ENCODE peak calls at places on chromosomes 2 and 18, in five cellular contexts. N, A, E, F and Y are unnamed samples.

GRCh38 chr2:159614534-159615186 is 1.7 kb downstream of the BAZ2B start:
- DNase-seq in N (no peak), A (no peak), E (no peak), F (no peak), Y (no peak)

GRCh38 chr2:132662742-132663141 is 7.3 kb downstream of the LYPD1 start:
- DNase-seq in N (no peak), A (no peak), E (no peak), F (peak), Y (no peak)

GRCh38 chr2:167048829-167049228 is 160.5 kb downstream of the XIRP2 start:
- DNase-seq in N (no peak), A (no peak), E (no peak), F (no peak), Y (peak)

GRCh38 chr2:241868661-241869081 is 858 bp upstream of the RTP5 start:
- DNase-seq in N (no peak), A (peak), E (peak), F (no peak), Y (no peak)

GRCh38 chr18:48897531-48897930 is 53.2 kb downstream of the SMAD7 start:
- DNase-seq in N (peak), A (no peak), E (no peak), F (peak), Y (no peak)

GRCh38 chr2:25586726-25587144 is 86.6 kb downstream of the DTNB start:
- DNase-seq in N (peak), A (no peak), E (no peak), F (no peak), Y (peak)

GRCh38 chr2:50395510-50396300 is 636.2 kb downstream of the NRXN1 start:
- DNase-seq in N (no peak), A (no peak), E (no peak), F (no peak), Y (no peak)

GRCh38 chr2:234075521-234075915 is 25.0 kb downstream of the SPP2 start:
- DNase-seq in N (no peak), A (no peak), E (no peak), F (no peak), Y (no peak)

GRCh38 chr2:57444731-57445414 is 601.7 kb upstream of the VRK2 start:
- DNase-seq in N (peak), A (no peak), E (no peak), F (no peak), Y (peak)

GRCh38 chr2:48220463-48220862 is 309.5 kb upstream of the STON1 start:
- DNase-seq in N (no peak), A (no peak), E (no peak), F (no peak), Y (no peak)

DNA sequence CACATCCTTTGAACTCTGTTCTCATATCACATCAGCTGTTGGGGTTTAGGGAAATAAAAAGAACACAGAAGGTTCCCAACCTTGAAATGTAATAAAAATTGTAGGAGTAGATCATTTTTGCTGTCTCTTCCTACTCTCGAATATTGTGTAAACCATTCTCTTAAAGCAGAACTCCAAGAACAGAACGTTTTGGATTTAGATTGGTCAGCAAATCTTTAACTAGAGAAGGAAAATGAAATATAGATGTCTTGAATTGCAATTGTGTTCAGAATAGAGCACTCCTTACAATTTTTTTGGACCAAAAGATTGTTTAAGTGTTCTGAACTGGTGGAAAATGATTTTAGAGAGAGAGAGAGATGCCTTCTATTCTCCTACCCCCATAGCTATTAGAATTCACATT is 23.9 kb upstream of the THSD7B start:
- DNase-seq in N (no peak), A (no peak), E (no peak), F (no peak), Y (no peak)
- TF ChIP-seq CTCF in N (no peak), A (no peak), E (no peak), F (no peak), Y (no peak)

DNA sequence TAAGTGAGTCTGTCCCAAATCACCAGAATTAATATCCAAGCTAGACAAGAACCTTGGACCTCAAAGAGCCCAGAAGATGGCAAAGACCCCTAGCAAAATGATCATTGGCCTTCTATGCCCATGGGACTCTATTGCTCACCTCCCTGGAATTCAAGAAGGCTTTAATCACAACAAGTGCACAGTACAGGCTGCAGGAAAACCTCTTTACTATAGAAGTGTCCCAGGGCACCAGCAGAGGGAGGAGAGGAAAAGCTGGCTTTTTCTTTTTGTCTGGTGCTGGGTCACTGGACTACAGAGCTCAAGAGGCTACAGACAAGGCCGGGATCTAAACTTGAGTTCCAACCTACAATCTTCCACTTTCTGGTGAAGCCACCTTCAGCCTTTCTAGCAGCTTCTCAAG is 88.3 kb upstream of the PPP1CB start:
- DNase-seq in N (peak), A (no peak), E (no peak), F (peak), Y (peak)
- TF ChIP-seq CTCF in N (peak), A (peak), E (no peak), F (peak), Y (no peak)

DNA sequence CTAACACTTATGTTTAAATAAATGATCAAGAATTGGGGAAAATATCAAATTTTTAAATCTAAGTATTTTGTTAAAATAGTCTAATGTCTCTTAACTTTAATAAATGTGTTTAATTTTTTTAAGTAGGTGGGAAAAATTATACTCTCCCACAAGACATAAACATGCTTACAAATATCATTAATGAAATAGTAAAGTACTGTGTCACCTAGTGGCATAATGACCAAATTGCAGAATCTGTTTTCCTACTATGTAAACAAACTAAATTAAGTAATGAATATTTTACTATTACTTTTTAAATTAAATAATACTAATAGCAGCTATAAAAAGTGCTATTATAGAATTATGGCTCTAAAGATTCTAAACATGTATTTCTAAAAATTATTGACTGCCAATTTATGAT is 52.0 kb upstream of the CHAC2 start:
- DNase-seq in N (peak), A (no peak), E (no peak), F (peak), Y (peak)
- TF ChIP-seq CTCF in N (peak), A (peak), E (no peak), F (no peak), Y (peak)

DNA sequence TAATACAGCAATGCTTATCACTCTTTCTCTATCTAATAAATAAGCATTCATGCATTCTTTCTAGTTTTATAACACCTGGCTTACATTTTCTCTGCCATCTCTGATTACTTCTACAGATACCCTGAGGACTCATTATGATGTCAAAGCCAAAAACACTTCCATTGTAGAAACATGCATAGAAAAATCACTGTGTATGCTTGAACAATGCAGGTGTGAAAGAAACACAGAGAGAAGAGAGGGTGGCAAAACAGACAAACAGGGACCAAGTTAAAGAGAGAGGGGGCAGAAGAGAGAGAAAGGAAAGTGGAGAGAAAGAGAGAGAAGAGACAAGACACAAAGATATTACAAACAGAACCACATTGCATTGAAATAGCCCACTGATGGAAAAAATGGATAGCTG is 4.4 kb downstream of the MYT1L start:
- DNase-seq in N (no peak), A (no peak), E (no peak), F (no peak), Y (no peak)
- TF ChIP-seq CTCF in N (no peak), A (no peak), E (no peak), F (no peak), Y (no peak)

GRCh38 chr2:203664029-203664755 is 42.2 kb upstream of the CD28 start:
- DNase-seq in N (no peak), A (no peak), E (no peak), F (no peak), Y (no peak)

GRCh38 chr2:203659650-203660049 is 46.8 kb upstream of the CD28 start:
- DNase-seq in N (no peak), A (no peak), E (peak), F (no peak), Y (no peak)

GRCh38 chr2:203660465-203660864 is 46.0 kb upstream of the CD28 start:
- DNase-seq in N (no peak), A (no peak), E (no peak), F (no peak), Y (no peak)

GRCh38 chr2:203661509-203661908 is 44.9 kb upstream of the CD28 start:
- DNase-seq in N (no peak), A (no peak), E (no peak), F (no peak), Y (no peak)

GRCh38 chr2:203662963-203663362 is 43.5 kb upstream of the CD28 start:
- DNase-seq in N (no peak), A (no peak), E (no peak), F (no peak), Y (no peak)
- TF ChIP-seq CTCF in N (no peak), A (no peak), E (no peak), F (no peak), Y (no peak)

DNA sequence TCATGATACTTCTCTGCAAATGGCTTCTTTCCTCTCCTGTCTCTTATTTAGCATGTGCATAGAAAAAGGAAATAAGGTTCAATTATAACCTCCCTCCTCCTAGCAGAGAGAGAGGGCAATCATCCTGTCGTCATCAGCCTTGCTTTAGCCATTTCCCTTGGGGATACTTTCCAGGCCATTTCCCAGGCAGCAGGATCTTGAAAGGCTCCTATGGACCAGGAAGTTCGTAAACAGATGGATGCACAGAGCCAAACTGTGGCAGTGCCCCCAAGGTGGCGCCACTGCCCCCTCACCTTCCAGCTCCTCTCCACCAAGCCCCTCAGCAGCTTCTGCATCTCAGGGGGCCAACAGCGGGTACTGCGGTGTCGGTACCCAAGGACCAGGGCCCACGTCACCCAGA is 157.4 kb downstream of the DTNA start:
- DNase-seq in N (peak), A (no peak), E (no peak), F (no peak), Y (no peak)
- TF ChIP-seq CTCF in N (peak), A (peak), E (no peak), F (peak), Y (peak)

GRCh38 chr2:96757477-96757860 is 3.2 kb upstream of the CNNM4 start:
- DNase-seq in N (no peak), A (no peak), E (no peak), F (no peak), Y (no peak)

GRCh38 chr2:96754317-96754716 is 6.4 kb upstream of the CNNM4 start:
- DNase-seq in N (no peak), A (no peak), E (no peak), F (no peak), Y (no peak)

GRCh38 chr2:96758987-96759386 is 1.7 kb upstream of the CNNM4 start:
- DNase-seq in N (no peak), A (no peak), E (no peak), F (no peak), Y (no peak)

GRCh38 chr2:96759548-96759947 is 1.2 kb upstream of the CNNM4 start:
- DNase-seq in N (no peak), A (no peak), E (no peak), F (no peak), Y (no peak)

DNA sequence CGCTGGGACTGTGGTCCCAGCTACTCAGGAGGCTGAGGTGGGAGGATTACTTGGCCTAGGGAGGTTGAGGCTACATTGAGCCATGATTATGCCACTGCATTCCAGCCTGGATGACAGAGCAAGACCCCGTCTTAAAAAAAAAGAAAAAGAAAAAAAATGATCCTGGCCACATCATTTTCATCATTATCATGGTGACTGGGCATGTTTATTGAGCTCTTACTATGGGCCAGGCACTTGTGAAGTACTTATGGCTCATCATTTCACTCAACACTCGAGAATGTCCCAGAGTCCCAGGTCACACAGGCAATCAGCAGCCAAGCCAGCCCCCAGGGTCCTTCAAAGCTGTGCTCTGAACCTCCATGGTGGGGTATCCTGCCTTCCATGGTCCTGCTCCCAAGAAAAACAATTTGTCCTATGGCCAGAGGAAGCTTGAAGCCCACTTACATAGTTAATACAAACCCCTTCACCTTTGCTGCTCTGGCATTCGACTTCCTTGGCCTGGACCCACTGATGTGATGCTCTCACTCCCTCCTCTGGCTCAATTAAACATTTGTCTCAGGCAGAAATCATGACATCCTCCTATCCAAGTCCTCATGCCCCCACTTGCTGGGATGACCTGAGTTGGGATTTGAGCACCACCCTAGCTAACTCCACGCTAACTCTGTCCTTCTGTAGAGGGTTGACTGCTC is 3.8 kb upstream of the CNNM4 start:
- DNase-seq in N (no peak), A (no peak), E (no peak), F (no peak), Y (no peak)
- TF ChIP-seq CTCF in N (no peak), A (no peak), E (no peak), F (no peak), Y (no peak)

GRCh38 chr2:1540481-1540880 is 127.2 kb downstream of the TPO start:
- DNase-seq in N (no peak), A (no peak), E (no peak), F (no peak), Y (no peak)

GRCh38 chr2:1541812-1542211 is 128.5 kb downstream of the TPO start:
- DNase-seq in N (no peak), A (no peak), E (no peak), F (no peak), Y (no peak)

GRCh38 chr2:1539973-1540372 is 126.7 kb downstream of the TPO start:
- DNase-seq in N (no peak), A (no peak), E (no peak), F (no peak), Y (no peak)

GRCh38 chr2:1539441-1539840 is 126.2 kb downstream of the TPO start:
- DNase-seq in N (no peak), A (no peak), E (no peak), F (no peak), Y (no peak)

DNA sequence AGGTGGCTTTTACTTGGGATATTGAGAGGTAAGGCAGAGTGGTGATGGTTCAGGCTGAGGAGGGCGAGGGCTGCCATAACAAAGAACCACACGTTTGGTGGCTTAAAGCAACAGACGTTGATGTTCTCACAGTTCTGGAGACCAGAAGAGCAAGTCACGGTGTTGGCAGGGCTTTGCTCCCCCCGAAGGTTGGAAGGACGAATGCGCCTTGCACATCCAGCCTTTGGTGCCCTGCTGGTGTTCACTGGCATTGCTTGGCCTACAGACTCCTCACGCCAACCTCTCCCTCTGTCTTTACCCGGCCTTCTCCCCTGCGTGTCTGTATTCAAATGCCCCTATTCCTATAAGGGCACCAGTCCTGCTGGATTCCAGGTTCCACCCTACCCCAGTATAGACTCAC is 125.4 kb downstream of the TPO start:
- DNase-seq in N (peak), A (no peak), E (no peak), F (peak), Y (peak)
- TF ChIP-seq CTCF in N (peak), A (peak), E (no peak), F (peak), Y (peak)

GRCh38 chr2:85012855-85013254 is 41.9 kb downstream of the KCMF1 start:
- DNase-seq in N (peak), A (no peak), E (no peak), F (no peak), Y (no peak)

GRCh38 chr2:85012431-85012830 is 41.5 kb downstream of the KCMF1 start:
- DNase-seq in N (no peak), A (no peak), E (no peak), F (no peak), Y (no peak)

GRCh38 chr2:85011098-85011497 is 40.1 kb downstream of the KCMF1 start:
- DNase-seq in N (peak), A (no peak), E (no peak), F (no peak), Y (no peak)

GRCh38 chr2:85009019-85009618 is 38.2 kb downstream of the KCMF1 start:
- DNase-seq in N (no peak), A (no peak), E (no peak), F (no peak), Y (no peak)

DNA sequence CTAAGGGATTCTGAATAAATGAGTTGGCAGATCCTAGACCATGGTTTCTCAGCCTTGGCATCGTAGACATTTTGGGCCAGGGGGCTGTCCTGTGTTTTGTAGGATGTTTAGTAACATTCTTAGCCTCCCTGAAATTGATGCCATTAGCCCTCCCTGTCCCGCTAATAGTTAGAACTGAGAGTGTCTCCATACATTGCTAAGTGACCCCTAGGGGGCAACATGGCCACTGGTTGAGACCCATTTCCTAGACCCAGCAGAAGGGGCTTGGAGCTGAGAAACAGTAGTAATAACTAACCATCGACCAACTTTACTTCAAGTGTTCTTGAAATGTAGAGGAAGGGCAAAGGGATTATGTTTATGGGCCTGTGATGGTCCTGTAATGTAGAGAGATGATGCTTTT is 40.8 kb downstream of the KCMF1 start:
- DNase-seq in N (no peak), A (no peak), E (no peak), F (no peak), Y (no peak)
- TF ChIP-seq CTCF in N (peak), A (no peak), E (no peak), F (no peak), Y (no peak)

GRCh38 chr18:74420491-74420890 is 36.6 kb downstream of the DIPK1C start:
- DNase-seq in N (no peak), A (peak), E (peak), F (no peak), Y (no peak)
- TF ChIP-seq CTCF in N (no peak), A (no peak), E (no peak), F (no peak), Y (no peak)